ENCODE peak calls at places on chromosomes 3 and 15, in nine cellular contexts. F is ovary, Y is AG04450, N is astrocyte of the spinal cord, E is right atrium auricular region, T is esophagus squamous epithelium, G is brain microvascular endothelial cell, O is ascending aorta, B is epithelial cell of esophagus. I is an unnamed sample.

GRCh38 chr3:193231201-193231600 is 9.8 kb upstream of the PLAAT1 start:
- DNase-seq in F (no peak), Y (no peak), N (no peak), E (no peak), T (no peak), G (no peak), O (no peak), B (peak), I (no peak)

GRCh38 chr15:70246623-70247200 is 149.0 kb upstream of the TLE3 start:
- DNase-seq in F (no peak), Y (no peak), N (no peak), E (no peak), T (no peak), G (no peak), O (no peak), B (no peak), I (no peak)

GRCh38 chr3:188706599-188706998 is 465.2 kb upstream of the TPRG1 start:
- DNase-seq in F (no peak), Y (no peak), N (no peak), E (no peak), T (no peak), G (no peak), O (no peak), B (no peak), I (no peak)

GRCh38 chr3:66489577-66489976 is 11.2 kb downstream of the LRIG1 start:
- DNase-seq in F (no peak), Y (no peak), N (no peak), E (no peak), T (no peak), G (no peak), O (no peak), B (no peak), I (no peak)

GRCh38 chr3:150447631-150448465 is 39.8 kb downstream of the TSC22D2 start:
- DNase-seq in F (no peak), Y (no peak), N (peak), E (no peak), T (no peak), G (no peak), O (no peak), B (peak), I (no peak)

GRCh38 chr3:142878901-142879300 is 10.0 kb downstream of the PCOLCE2 start:
- DNase-seq in F (no peak), Y (no peak), N (no peak), E (no peak), T (no peak), G (no peak), O (no peak), B (no peak), I (no peak)

GRCh38 chr3:39050020-39050419 is 1.7 kb downstream of the SCN11A start:
- DNase-seq in F (no peak), Y (no peak), N (no peak), E (no peak), T (no peak), G (no peak), O (no peak), B (no peak), I (no peak)

GRCh38 chr15:50262533-50262932 is 3.0 kb downstream of the HDC start:
- DNase-seq in F (no peak), Y (no peak), N (no peak), E (no peak), T (no peak), G (no peak), O (no peak), B (no peak), I (no peak)

GRCh38 chr15:56343879-56344278 is 21.3 kb upstream of the TEX9 start:
- DNase-seq in F (no peak), Y (no peak), N (no peak), E (no peak), T (no peak), G (no peak), O (no peak), B (no peak), I (no peak)

GRCh38 chr3:153161714-153162512 is at the start of gene RAP2B:
- DNase-seq in F (peak), Y (peak), N (peak), E (peak), T (peak), G (peak), O (peak), B (peak), I (peak)
- TF ChIP-seq CTCF in F (peak), Y (no peak), N (no peak), E (no peak), T (peak), G (no peak), O (no peak), B (no peak), I (no peak)

DNA sequence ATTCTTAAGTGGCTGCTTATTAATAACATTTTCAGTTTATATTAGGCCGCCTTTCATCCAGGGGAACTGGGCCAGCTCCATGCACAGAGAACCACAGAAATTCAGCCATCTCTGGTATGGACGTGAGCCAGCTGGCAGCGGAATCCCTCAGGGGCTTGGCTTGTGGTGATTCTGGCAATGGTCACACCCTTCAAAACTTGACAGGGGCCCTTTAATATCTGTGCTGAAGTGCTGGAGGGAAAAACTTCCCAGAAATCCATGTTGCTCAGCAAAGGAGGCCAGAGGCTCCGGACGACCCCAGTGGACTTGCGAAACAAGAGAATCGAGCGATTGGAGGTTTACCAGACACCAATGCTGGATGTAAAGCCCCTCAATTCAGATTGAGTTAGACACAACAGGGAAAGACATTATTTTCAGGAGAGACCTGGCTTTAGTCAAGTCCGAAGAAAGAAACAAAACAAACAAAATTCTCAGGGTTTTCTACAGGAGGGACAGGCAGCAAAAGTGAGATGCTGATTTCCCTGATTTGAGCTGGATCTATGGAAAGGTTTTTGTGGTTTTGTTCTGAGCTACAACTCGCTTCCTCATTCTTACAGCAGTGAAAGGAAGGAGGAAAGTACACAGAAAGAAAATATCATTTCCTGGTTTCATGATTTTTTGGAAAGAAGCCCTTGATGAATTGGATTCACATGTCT is 11.1 kb downstream of the PRICKLE2 start:
- DNase-seq in F (peak), Y (no peak), N (peak), E (peak), T (no peak), G (peak), O (peak), B (peak), I (no peak)
- H3K4me3 ChIP-seq in F (peak), Y (peak), N (peak), E (peak), T (peak), G (peak), O (peak), B (peak), I (no peak)

DNA sequence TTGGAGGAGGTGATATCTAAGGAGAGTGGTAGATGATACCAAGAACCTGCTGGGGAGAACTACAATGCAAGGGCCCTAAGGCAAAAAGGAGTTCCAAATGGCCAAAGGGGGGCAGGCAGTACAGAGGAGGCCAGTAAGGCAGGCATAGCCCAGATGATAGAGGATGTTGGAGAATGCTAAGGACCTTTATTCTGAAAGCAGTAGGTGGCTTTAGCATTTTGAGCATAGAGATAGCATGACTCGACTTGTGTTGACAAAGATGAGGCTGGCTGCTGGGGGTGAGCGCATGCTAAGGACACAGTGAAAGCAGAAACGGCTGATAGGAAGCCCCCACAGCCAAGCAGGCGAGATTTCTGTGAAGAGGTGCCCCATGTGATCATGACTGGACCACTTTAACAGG is 419.3 kb downstream of the ERC2 start:
- DNase-seq in F (no peak), Y (no peak), N (no peak), E (no peak), T (no peak), G (no peak), O (no peak), B (no peak), I (no peak)
- TF ChIP-seq CTCF in F (no peak), Y (no peak), N (no peak), E (no peak), T (no peak), G (no peak), O (no peak), B (no peak), I (no peak)

GRCh38 chr3:13091898-13092620 is 18.8 kb upstream of the IQSEC1 start:
- DNase-seq in F (peak), Y (peak), N (peak), E (peak), T (no peak), G (peak), O (peak), B (peak), I (no peak)
- H3K4me3 ChIP-seq in F (no peak), Y (no peak), N (no peak), E (peak), T (no peak), G (no peak), O (no peak), B (no peak), I (no peak)